ENCODE peak calls at places on chromosomes 11 and 22, in eight cellular contexts. One of them, this sample, is unnamed.

GRCh38 chr11:43988040-43988793 is 45.8 kb downstream of the C11orf96 start:
- DNase-seq in suprapubic skin: no peak
- DNase-seq in heart right ventricle: no peak
- DNase-seq in stomach: no peak
- DNase-seq in kidney: no peak
- DNase-seq in cardiac fibroblast: peak
- DNase-seq in A549: no peak
- DNase-seq in heart left ventricle: no peak
- DNase-seq in this sample: no peak

GRCh38 chr11:61392991-61393595 is 706 bp downstream of the TMEM216 start:
- DNase-seq in suprapubic skin: no peak
- DNase-seq in heart right ventricle: no peak
- DNase-seq in stomach: no peak
- DNase-seq in kidney: no peak
- DNase-seq in cardiac fibroblast: no peak
- DNase-seq in A549: peak
- DNase-seq in heart left ventricle: no peak
- DNase-seq in this sample: no peak

GRCh38 chr11:65116370-65117205 is 913 bp downstream of the ZNHIT2 start:
- DNase-seq in suprapubic skin: peak
- DNase-seq in heart right ventricle: no peak
- DNase-seq in stomach: peak
- DNase-seq in kidney: peak
- DNase-seq in cardiac fibroblast: peak
- DNase-seq in A549: no peak
- DNase-seq in heart left ventricle: peak
- DNase-seq in this sample: peak

GRCh38 chr11:68328374-68329091 is 16.1 kb downstream of the LRP5 start:
- DNase-seq in suprapubic skin: no peak
- DNase-seq in heart right ventricle: peak
- DNase-seq in stomach: peak
- DNase-seq in kidney: peak
- DNase-seq in cardiac fibroblast: no peak
- DNase-seq in A549: no peak
- DNase-seq in heart left ventricle: peak
- DNase-seq in this sample: no peak

GRCh38 chr11:75689861-75690641 is 21.2 kb upstream of the MAP6 start:
- DNase-seq in suprapubic skin: no peak
- DNase-seq in heart right ventricle: no peak
- DNase-seq in stomach: no peak
- DNase-seq in kidney: no peak
- DNase-seq in cardiac fibroblast: peak
- DNase-seq in A549: no peak
- DNase-seq in heart left ventricle: no peak
- DNase-seq in this sample: no peak

GRCh38 chr22:24471570-24471969 is 23.6 kb upstream of the UPB1 start:
- DNase-seq in suprapubic skin: no peak
- DNase-seq in heart right ventricle: peak
- DNase-seq in stomach: no peak
- DNase-seq in kidney: peak
- DNase-seq in cardiac fibroblast: peak
- DNase-seq in A549: no peak
- DNase-seq in heart left ventricle: peak
- DNase-seq in this sample: no peak

GRCh38 chr22:24968066-24968561 is 15.6 kb downstream of the KIAA1671 start:
- DNase-seq in suprapubic skin: no peak
- DNase-seq in heart right ventricle: no peak
- DNase-seq in stomach: no peak
- DNase-seq in kidney: no peak
- DNase-seq in cardiac fibroblast: peak
- DNase-seq in A549: no peak
- DNase-seq in heart left ventricle: peak
- DNase-seq in this sample: no peak

GRCh38 chr11:57804466-57804865 is 42.9 kb downstream of the CTNND1 start:
- DNase-seq in suprapubic skin: no peak
- DNase-seq in heart right ventricle: no peak
- DNase-seq in stomach: no peak
- DNase-seq in kidney: no peak
- DNase-seq in cardiac fibroblast: no peak
- DNase-seq in A549: no peak
- DNase-seq in heart left ventricle: no peak
- DNase-seq in this sample: no peak

GRCh38 chr11:118933486-118933885 is 7.8 kb upstream of the BCL9L start:
- DNase-seq in suprapubic skin: no peak
- DNase-seq in heart right ventricle: peak
- DNase-seq in stomach: peak
- DNase-seq in kidney: no peak
- DNase-seq in cardiac fibroblast: no peak
- DNase-seq in A549: no peak
- DNase-seq in heart left ventricle: no peak
- DNase-seq in this sample: no peak

GRCh38 chr22:45553333-45554039 is 50.8 kb downstream of the FBLN1 start:
- DNase-seq in suprapubic skin: no peak
- DNase-seq in heart right ventricle: peak
- DNase-seq in stomach: peak
- DNase-seq in kidney: peak
- DNase-seq in cardiac fibroblast: peak
- DNase-seq in A549: peak
- DNase-seq in heart left ventricle: peak
- DNase-seq in this sample: no peak

GRCh38 chr11:67492801-67493547 is 10.1 kb downstream of the AIP start:
- DNase-seq in suprapubic skin: no peak
- DNase-seq in heart right ventricle: no peak
- DNase-seq in stomach: no peak
- DNase-seq in kidney: peak
- DNase-seq in cardiac fibroblast: no peak
- DNase-seq in A549: no peak
- DNase-seq in heart left ventricle: no peak
- DNase-seq in this sample: no peak

GRCh38 chr22:27159716-27160295 is 502.4 kb downstream of the MIAT start:
- DNase-seq in suprapubic skin: no peak
- DNase-seq in heart right ventricle: no peak
- DNase-seq in stomach: no peak
- DNase-seq in kidney: no peak
- DNase-seq in cardiac fibroblast: no peak
- DNase-seq in A549: no peak
- DNase-seq in heart left ventricle: no peak
- DNase-seq in this sample: no peak

GRCh38 chr11:104199041-104199440 is 35.1 kb upstream of the PDGFD start:
- DNase-seq in suprapubic skin: no peak
- DNase-seq in heart right ventricle: no peak
- DNase-seq in stomach: no peak
- DNase-seq in kidney: no peak
- DNase-seq in cardiac fibroblast: no peak
- DNase-seq in A549: no peak
- DNase-seq in heart left ventricle: no peak
- DNase-seq in this sample: no peak

GRCh38 chr11:12669930-12670329 is 4.3 kb upstream of the TEAD1 start:
- DNase-seq in suprapubic skin: no peak
- DNase-seq in heart right ventricle: no peak
- DNase-seq in stomach: no peak
- DNase-seq in kidney: no peak
- DNase-seq in cardiac fibroblast: peak
- DNase-seq in A549: no peak
- DNase-seq in heart left ventricle: no peak
- DNase-seq in this sample: no peak

GRCh38 chr11:121321614-121322243 is 29.2 kb downstream of the SC5D start:
- DNase-seq in suprapubic skin: no peak
- DNase-seq in heart right ventricle: peak
- DNase-seq in stomach: no peak
- DNase-seq in kidney: no peak
- DNase-seq in cardiac fibroblast: peak
- DNase-seq in A549: no peak
- DNase-seq in heart left ventricle: peak
- DNase-seq in this sample: no peak

GRCh38 chr11:115961168-115962003 is 457.2 kb upstream of the CADM1 start:
- DNase-seq in suprapubic skin: no peak
- DNase-seq in heart right ventricle: no peak
- DNase-seq in stomach: no peak
- DNase-seq in kidney: no peak
- DNase-seq in cardiac fibroblast: no peak
- DNase-seq in A549: no peak
- DNase-seq in heart left ventricle: no peak
- DNase-seq in this sample: no peak

GRCh38 chr22:41364955-41365354 is 16.8 kb upstream of the TEF start:
- DNase-seq in suprapubic skin: no peak
- DNase-seq in heart right ventricle: no peak
- DNase-seq in stomach: peak
- DNase-seq in kidney: no peak
- DNase-seq in cardiac fibroblast: no peak
- DNase-seq in A549: no peak
- DNase-seq in heart left ventricle: no peak
- DNase-seq in this sample: no peak

GRCh38 chr22:19984201-19984753 is 32.3 kb downstream of the ARVCF start:
- DNase-seq in suprapubic skin: no peak
- DNase-seq in heart right ventricle: peak
- DNase-seq in stomach: no peak
- DNase-seq in kidney: peak
- DNase-seq in cardiac fibroblast: peak
- DNase-seq in A549: peak
- DNase-seq in heart left ventricle: peak
- DNase-seq in this sample: peak

GRCh38 chr11:35286156-35286555 is 133.2 kb downstream of the SLC1A2 start:
- DNase-seq in suprapubic skin: no peak
- DNase-seq in heart right ventricle: no peak
- DNase-seq in stomach: no peak
- DNase-seq in kidney: no peak
- DNase-seq in cardiac fibroblast: no peak
- DNase-seq in A549: no peak
- DNase-seq in heart left ventricle: no peak
- DNase-seq in this sample: no peak

GRCh38 chr11:1706634-1707400 is 9.8 kb downstream of the KRTAP5-6 start:
- DNase-seq in suprapubic skin: no peak
- DNase-seq in heart right ventricle: no peak
- DNase-seq in stomach: no peak
- DNase-seq in kidney: no peak
- DNase-seq in cardiac fibroblast: no peak
- DNase-seq in A549: peak
- DNase-seq in heart left ventricle: no peak
- DNase-seq in this sample: peak
- TF ChIP-seq CTCF in suprapubic skin: no peak
- TF ChIP-seq CTCF in heart right ventricle: peak
- TF ChIP-seq CTCF in stomach: no peak
- TF ChIP-seq CTCF in kidney: no peak
- TF ChIP-seq CTCF in cardiac fibroblast: peak
- TF ChIP-seq CTCF in A549: peak
- TF ChIP-seq CTCF in heart left ventricle: no peak
- TF ChIP-seq CTCF in this sample: peak

DNA sequence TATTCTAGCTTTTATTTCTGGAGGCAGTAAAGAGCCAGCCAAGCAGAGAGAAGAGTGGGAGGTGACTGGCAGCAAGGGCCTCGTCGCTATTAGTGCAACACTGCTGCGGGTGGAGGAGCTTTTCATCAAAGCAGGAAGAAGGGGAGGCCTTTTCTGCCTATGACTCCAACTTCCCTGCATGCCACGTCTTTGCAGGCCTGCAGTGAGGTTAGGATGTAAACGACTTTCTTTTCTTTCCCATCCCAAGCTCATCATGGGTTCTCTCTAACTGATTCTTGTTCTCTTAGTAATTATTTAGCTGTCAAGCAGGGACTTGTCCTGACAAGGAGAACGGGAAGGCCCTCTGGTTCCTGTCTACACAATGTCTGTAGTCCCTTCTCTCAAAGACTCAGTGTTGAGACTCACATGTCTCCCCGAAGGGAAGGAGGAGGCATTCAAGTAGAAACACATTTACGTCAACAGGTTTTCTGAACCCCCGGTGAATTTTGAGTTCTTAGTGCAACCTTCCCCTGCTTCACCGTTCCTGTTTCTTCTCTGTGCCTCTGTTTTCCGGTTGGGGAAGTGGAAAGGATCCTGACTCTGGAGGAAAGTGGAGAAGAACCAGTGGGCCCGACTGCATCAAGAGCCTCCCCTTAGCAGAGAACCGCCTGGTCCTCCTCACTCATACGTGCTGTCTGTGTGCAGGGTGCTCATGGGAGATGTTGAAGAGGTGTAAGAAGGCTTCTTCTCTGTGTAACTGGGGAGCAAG is 56.9 kb downstream of the PACS1 start:
- DNase-seq in suprapubic skin: no peak
- DNase-seq in heart right ventricle: peak
- DNase-seq in stomach: peak
- DNase-seq in kidney: peak
- DNase-seq in cardiac fibroblast: peak
- DNase-seq in A549: no peak
- DNase-seq in heart left ventricle: peak
- DNase-seq in this sample: peak
- TF ChIP-seq CTCF in suprapubic skin: no peak
- TF ChIP-seq CTCF in heart right ventricle: peak
- TF ChIP-seq CTCF in stomach: no peak
- TF ChIP-seq CTCF in kidney: no peak
- TF ChIP-seq CTCF in cardiac fibroblast: no peak
- TF ChIP-seq CTCF in A549: no peak
- TF ChIP-seq CTCF in heart left ventricle: no peak
- TF ChIP-seq CTCF in this sample: no peak

DNA sequence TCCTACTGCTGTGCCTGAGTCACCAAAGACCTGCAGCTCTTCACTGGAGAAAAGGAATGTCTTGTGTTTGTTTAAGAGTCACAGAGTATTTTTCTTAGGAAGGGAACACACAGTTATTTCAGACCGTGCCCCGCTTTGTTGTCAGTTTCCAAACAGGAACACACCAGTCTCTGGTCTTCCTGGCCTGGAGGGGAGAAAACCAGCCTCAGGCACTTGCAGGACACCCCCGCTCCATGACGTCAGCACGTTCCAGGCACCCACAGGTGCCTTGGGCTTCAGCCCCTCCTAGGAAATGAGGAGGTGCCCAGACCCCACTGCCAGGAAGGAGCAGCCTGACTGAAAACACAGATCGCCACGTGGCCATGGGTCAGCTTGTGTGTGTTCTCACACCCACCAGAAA is 5.4 kb downstream of the DEAF1 start:
- DNase-seq in suprapubic skin: no peak
- DNase-seq in heart right ventricle: no peak
- DNase-seq in stomach: no peak
- DNase-seq in kidney: peak
- DNase-seq in cardiac fibroblast: no peak
- DNase-seq in A549: no peak
- DNase-seq in heart left ventricle: no peak
- DNase-seq in this sample: no peak
- TF ChIP-seq CTCF in suprapubic skin: no peak
- TF ChIP-seq CTCF in heart right ventricle: no peak
- TF ChIP-seq CTCF in stomach: no peak
- TF ChIP-seq CTCF in kidney: no peak
- TF ChIP-seq CTCF in cardiac fibroblast: no peak
- TF ChIP-seq CTCF in A549: no peak
- TF ChIP-seq CTCF in heart left ventricle: no peak
- TF ChIP-seq CTCF in this sample: no peak

GRCh38 chr11:134097146-134097545 is 28.3 kb downstream of the JAM3 start:
- DNase-seq in suprapubic skin: no peak
- DNase-seq in heart right ventricle: no peak
- DNase-seq in stomach: no peak
- DNase-seq in kidney: no peak
- DNase-seq in cardiac fibroblast: no peak
- DNase-seq in A549: no peak
- DNase-seq in heart left ventricle: no peak
- DNase-seq in this sample: no peak

GRCh38 chr11:134100171-134100570 is 31.3 kb downstream of the JAM3 start:
- DNase-seq in suprapubic skin: no peak
- DNase-seq in heart right ventricle: no peak
- DNase-seq in stomach: no peak
- DNase-seq in kidney: no peak
- DNase-seq in cardiac fibroblast: no peak
- DNase-seq in A549: no peak
- DNase-seq in heart left ventricle: no peak
- DNase-seq in this sample: no peak

GRCh38 chr11:134101292-134101691 is 32.4 kb downstream of the JAM3 start:
- DNase-seq in suprapubic skin: no peak
- DNase-seq in heart right ventricle: no peak
- DNase-seq in stomach: no peak
- DNase-seq in kidney: no peak
- DNase-seq in cardiac fibroblast: peak
- DNase-seq in A549: no peak
- DNase-seq in heart left ventricle: no peak
- DNase-seq in this sample: no peak

GRCh38 chr11:134098566-134099184 is 29.8 kb downstream of the JAM3 start:
- DNase-seq in suprapubic skin: no peak
- DNase-seq in heart right ventricle: no peak
- DNase-seq in stomach: no peak
- DNase-seq in kidney: no peak
- DNase-seq in cardiac fibroblast: no peak
- DNase-seq in A549: no peak
- DNase-seq in heart left ventricle: no peak
- DNase-seq in this sample: no peak
- TF ChIP-seq CTCF in suprapubic skin: no peak
- TF ChIP-seq CTCF in heart right ventricle: peak
- TF ChIP-seq CTCF in stomach: peak
- TF ChIP-seq CTCF in kidney: peak
- TF ChIP-seq CTCF in cardiac fibroblast: peak
- TF ChIP-seq CTCF in A549: no peak
- TF ChIP-seq CTCF in heart left ventricle: no peak
- TF ChIP-seq CTCF in this sample: no peak